ENCODE peak calls at places on chromosomes 12 and 14, in seven cellular contexts. One of them, this sample, is unnamed.

GRCh38 chr12:121800694-121801600 is 2.9 kb upstream of the SETD1B start:
- DNase-seq in transverse colon: peak; percentile 85
- DNase-seq in nephron progenitor cell: peak; percentile 59
- DNase-seq in upper lobe of left lung: peak; percentile 71
- DNase-seq in endothelial cell: no peak
- DNase-seq in NB4: peak; percentile 90
- DNase-seq in GM20000: peak; percentile 68
- DNase-seq in this sample: no peak

GRCh38 chr12:12081836-12082497 is 11.2 kb downstream of the BCL2L14 start:
- DNase-seq in NB4: peak; percentile 62
- DNase-seq in transverse colon: peak; percentile 78
- DNase-seq in GM20000: peak; percentile 65
- DNase-seq in upper lobe of left lung: no peak
- DNase-seq in nephron progenitor cell: no peak
- DNase-seq in endothelial cell: peak; percentile 12
- DNase-seq in this sample: peak; percentile 82

GRCh38 chr12:76072568-76072967 is 11.9 kb downstream of the NAP1L1 start:
- DNase-seq in GM20000: no peak
- DNase-seq in nephron progenitor cell: no peak
- DNase-seq in endothelial cell: no peak
- DNase-seq in NB4: no peak
- DNase-seq in transverse colon: no peak
- DNase-seq in upper lobe of left lung: no peak
- DNase-seq in this sample: no peak

GRCh38 chr14:74140374-74140850 is 55.7 kb downstream of the LIN52 start:
- DNase-seq in endothelial cell: no peak
- DNase-seq in NB4: peak; percentile 50
- DNase-seq in upper lobe of left lung: peak; percentile 92
- DNase-seq in nephron progenitor cell: peak; percentile 33
- DNase-seq in transverse colon: peak; percentile 72
- DNase-seq in GM20000: no peak
- DNase-seq in this sample: no peak

GRCh38 chr14:68661226-68662225 is 131.3 kb downstream of the ZFP36L1 start:
- DNase-seq in nephron progenitor cell: no peak
- DNase-seq in NB4: no peak
- DNase-seq in GM20000: no peak
- DNase-seq in endothelial cell: no peak
- DNase-seq in transverse colon: no peak
- DNase-seq in upper lobe of left lung: no peak
- DNase-seq in this sample: no peak

GRCh38 chr14:101018561-101019290 is 115.2 kb upstream of the RTL1 start:
- DNase-seq in nephron progenitor cell: no peak
- DNase-seq in endothelial cell: no peak
- DNase-seq in GM20000: no peak
- DNase-seq in upper lobe of left lung: peak; percentile 6
- DNase-seq in NB4: no peak
- DNase-seq in transverse colon: peak; percentile 4
- DNase-seq in this sample: no peak

GRCh38 chr14:61466249-61466904 is 145.0 kb downstream of the PRKCH start:
- DNase-seq in upper lobe of left lung: peak; percentile 46
- DNase-seq in endothelial cell: no peak
- DNase-seq in nephron progenitor cell: peak; percentile 41
- DNase-seq in GM20000: no peak
- DNase-seq in transverse colon: peak; percentile 51
- DNase-seq in NB4: no peak
- DNase-seq in this sample: no peak

GRCh38 chr14:90453401-90453951 is 56.6 kb downstream of the CALM1 start:
- DNase-seq in transverse colon: no peak
- DNase-seq in nephron progenitor cell: no peak
- DNase-seq in GM20000: no peak
- DNase-seq in NB4: no peak
- DNase-seq in endothelial cell: no peak
- DNase-seq in upper lobe of left lung: no peak
- DNase-seq in this sample: no peak

GRCh38 chr12:15796493-15797141 is 7.4 kb upstream of the EPS8 start:
- DNase-seq in NB4: no peak
- DNase-seq in upper lobe of left lung: no peak
- DNase-seq in nephron progenitor cell: no peak
- DNase-seq in transverse colon: no peak
- DNase-seq in GM20000: no peak
- DNase-seq in endothelial cell: no peak
- DNase-seq in this sample: no peak

GRCh38 chr14:96100171-96101064 is 61.3 kb downstream of the C14orf132 start:
- DNase-seq in transverse colon: peak; percentile 84
- DNase-seq in endothelial cell: peak; percentile 92
- DNase-seq in upper lobe of left lung: peak; percentile 69
- DNase-seq in GM20000: peak; percentile 72
- DNase-seq in nephron progenitor cell: peak; percentile 86
- DNase-seq in NB4: peak; percentile 78
- DNase-seq in this sample: peak; percentile 84

GRCh38 chr12:88522961-88523360 is 57.3 kb downstream of the KITLG start:
- DNase-seq in upper lobe of left lung: no peak
- DNase-seq in transverse colon: no peak
- DNase-seq in GM20000: no peak
- DNase-seq in nephron progenitor cell: no peak
- DNase-seq in NB4: no peak
- DNase-seq in endothelial cell: no peak
- DNase-seq in this sample: no peak

GRCh38 chr14:86915416-86915815 is 1077.6 kb downstream of the GALC start:
- DNase-seq in nephron progenitor cell: no peak
- DNase-seq in GM20000: no peak
- DNase-seq in upper lobe of left lung: no peak
- DNase-seq in endothelial cell: no peak
- DNase-seq in transverse colon: no peak
- DNase-seq in NB4: no peak
- DNase-seq in this sample: no peak

GRCh38 chr12:68792952-68793351 is 15.0 kb upstream of the MDM2 start:
- DNase-seq in NB4: peak; percentile 86
- DNase-seq in transverse colon: peak; percentile 18
- DNase-seq in upper lobe of left lung: no peak
- DNase-seq in GM20000: peak; percentile 75
- DNase-seq in endothelial cell: peak; percentile 34
- DNase-seq in nephron progenitor cell: no peak
- DNase-seq in this sample: peak; percentile 77

GRCh38 chr14:37584211-37585100 is 10.6 kb downstream of the FOXA1 start:
- DNase-seq in endothelial cell: no peak
- DNase-seq in transverse colon: peak; percentile 61
- DNase-seq in upper lobe of left lung: no peak
- DNase-seq in nephron progenitor cell: peak; percentile 29
- DNase-seq in GM20000: peak; percentile 29
- DNase-seq in NB4: no peak
- DNase-seq in this sample: peak; percentile 11

GRCh38 chr14:51335521-51335920 is 95.5 kb downstream of the TMX1 start:
- DNase-seq in endothelial cell: no peak
- DNase-seq in transverse colon: peak; percentile 13
- DNase-seq in nephron progenitor cell: no peak
- DNase-seq in upper lobe of left lung: no peak
- DNase-seq in GM20000: no peak
- DNase-seq in NB4: no peak
- DNase-seq in this sample: no peak

GRCh38 chr12:71661977-71662522 is 1.6 kb downstream of the ZFC3H1 start:
- DNase-seq in transverse colon: no peak
- DNase-seq in NB4: no peak
- DNase-seq in nephron progenitor cell: no peak
- DNase-seq in endothelial cell: no peak
- DNase-seq in GM20000: no peak
- DNase-seq in upper lobe of left lung: no peak
- DNase-seq in this sample: no peak

GRCh38 chr12:49903700-49904423 is at the start of gene FAIM2:
- DNase-seq in upper lobe of left lung: no peak
- DNase-seq in endothelial cell: no peak
- DNase-seq in transverse colon: peak; percentile 24
- DNase-seq in GM20000: no peak
- DNase-seq in NB4: no peak
- DNase-seq in nephron progenitor cell: peak; percentile 67
- DNase-seq in this sample: peak; percentile 55

GRCh38 chr12:115660211-115660805 is 617.2 kb downstream of the MED13L start:
- DNase-seq in NB4: no peak
- DNase-seq in upper lobe of left lung: no peak
- DNase-seq in nephron progenitor cell: no peak
- DNase-seq in transverse colon: peak; percentile 71
- DNase-seq in endothelial cell: no peak
- DNase-seq in GM20000: no peak
- DNase-seq in this sample: no peak

GRCh38 chr12:58955849-58956248 is 35.5 kb upstream of the LRIG3 start:
- DNase-seq in upper lobe of left lung: no peak
- DNase-seq in endothelial cell: no peak
- DNase-seq in GM20000: no peak
- DNase-seq in NB4: no peak
- DNase-seq in nephron progenitor cell: no peak
- DNase-seq in transverse colon: no peak
- DNase-seq in this sample: no peak

GRCh38 chr14:67940894-67941455 is 121.4 kb downstream of the RAD51B start:
- DNase-seq in nephron progenitor cell: no peak
- DNase-seq in NB4: no peak
- DNase-seq in endothelial cell: no peak
- DNase-seq in transverse colon: no peak
- DNase-seq in upper lobe of left lung: no peak
- DNase-seq in GM20000: no peak
- DNase-seq in this sample: no peak

GRCh38 chr12:6553051-6553868 is 2.6 kb downstream of the IFFO1 start:
- DNase-seq in GM20000: no peak
- DNase-seq in NB4: peak; percentile 24
- DNase-seq in transverse colon: no peak
- DNase-seq in nephron progenitor cell: no peak
- DNase-seq in upper lobe of left lung: no peak
- DNase-seq in endothelial cell: no peak
- DNase-seq in this sample: no peak

GRCh38 chr12:90987101-90987500 is 17.7 kb downstream of the EPYC start:
- DNase-seq in GM20000: no peak
- DNase-seq in endothelial cell: no peak
- DNase-seq in upper lobe of left lung: no peak
- DNase-seq in transverse colon: no peak
- DNase-seq in nephron progenitor cell: no peak
- DNase-seq in NB4: no peak
- DNase-seq in this sample: no peak

GRCh38 chr12:90984114-90984513 is 20.7 kb downstream of the EPYC start:
- DNase-seq in endothelial cell: no peak
- DNase-seq in GM20000: no peak
- DNase-seq in upper lobe of left lung: no peak
- DNase-seq in NB4: no peak
- DNase-seq in nephron progenitor cell: no peak
- DNase-seq in transverse colon: no peak
- DNase-seq in this sample: no peak

GRCh38 chr12:90989617-90990232 is 15.0 kb downstream of the EPYC start:
- DNase-seq in transverse colon: no peak
- DNase-seq in NB4: no peak
- DNase-seq in endothelial cell: no peak
- DNase-seq in upper lobe of left lung: no peak
- DNase-seq in GM20000: no peak
- DNase-seq in nephron progenitor cell: no peak
- DNase-seq in this sample: no peak

GRCh38 chr12:90991952-90992465 is 12.8 kb downstream of the EPYC start:
- DNase-seq in nephron progenitor cell: no peak
- DNase-seq in GM20000: no peak
- DNase-seq in upper lobe of left lung: no peak
- DNase-seq in endothelial cell: no peak
- DNase-seq in NB4: no peak
- DNase-seq in transverse colon: no peak
- DNase-seq in this sample: no peak

DNA sequence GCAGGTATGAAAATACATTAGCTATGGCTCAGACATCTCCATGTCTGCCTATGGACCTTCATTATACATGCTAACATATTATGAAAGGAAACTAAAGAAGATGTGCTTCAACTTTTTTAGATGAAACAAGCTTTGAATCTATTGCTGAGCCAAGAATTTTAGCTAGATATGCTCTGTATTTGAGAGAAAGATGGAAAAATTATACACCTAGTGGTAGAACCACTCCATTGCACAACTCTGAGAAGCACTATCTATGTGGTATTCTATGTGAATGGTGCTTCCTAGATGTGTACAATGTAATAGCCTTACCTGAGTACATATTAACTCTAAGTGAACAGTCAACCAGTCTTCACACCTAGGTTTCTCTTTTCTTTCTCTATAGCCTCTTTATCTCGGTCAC is 17.3 kb downstream of the EPYC start:
- DNase-seq in nephron progenitor cell: no peak
- DNase-seq in GM20000: no peak
- DNase-seq in transverse colon: no peak
- DNase-seq in NB4: no peak
- DNase-seq in endothelial cell: no peak
- DNase-seq in upper lobe of left lung: no peak
- DNase-seq in this sample: no peak
- TF ChIP-seq CTCF in nephron progenitor cell: no peak
- TF ChIP-seq CTCF in GM20000: no peak
- TF ChIP-seq CTCF in transverse colon: no peak
- TF ChIP-seq CTCF in NB4: peak; percentile 19
- TF ChIP-seq CTCF in endothelial cell: peak; percentile 48
- TF ChIP-seq CTCF in upper lobe of left lung: no peak
- TF ChIP-seq CTCF in this sample: no peak

GRCh38 chr12:24780969-24781368 is 167.9 kb downstream of the BCAT1 start:
- DNase-seq in transverse colon: no peak
- DNase-seq in nephron progenitor cell: no peak
- DNase-seq in endothelial cell: no peak
- DNase-seq in GM20000: peak; percentile 8
- DNase-seq in upper lobe of left lung: no peak
- DNase-seq in NB4: peak; percentile 44
- DNase-seq in this sample: no peak

GRCh38 chr12:24773996-24774395 is 174.9 kb downstream of the BCAT1 start:
- DNase-seq in endothelial cell: no peak
- DNase-seq in nephron progenitor cell: no peak
- DNase-seq in NB4: no peak
- DNase-seq in transverse colon: no peak
- DNase-seq in GM20000: no peak
- DNase-seq in upper lobe of left lung: no peak
- DNase-seq in this sample: no peak

GRCh38 chr12:24777359-24777758 is 171.5 kb downstream of the BCAT1 start:
- DNase-seq in nephron progenitor cell: no peak
- DNase-seq in NB4: no peak
- DNase-seq in upper lobe of left lung: no peak
- DNase-seq in GM20000: no peak
- DNase-seq in transverse colon: no peak
- DNase-seq in endothelial cell: no peak
- DNase-seq in this sample: no peak

GRCh38 chr12:24776856-24777255 is 172.0 kb downstream of the BCAT1 start:
- DNase-seq in nephron progenitor cell: no peak
- DNase-seq in transverse colon: no peak
- DNase-seq in GM20000: no peak
- DNase-seq in NB4: no peak
- DNase-seq in upper lobe of left lung: no peak
- DNase-seq in endothelial cell: no peak
- DNase-seq in this sample: no peak

GRCh38 chr12:24778486-24779304 is 170.2 kb downstream of the BCAT1 start:
- DNase-seq in endothelial cell: peak; percentile 6
- DNase-seq in transverse colon: no peak
- DNase-seq in upper lobe of left lung: no peak
- DNase-seq in nephron progenitor cell: no peak
- DNase-seq in GM20000: peak; percentile 40
- DNase-seq in NB4: peak; percentile 69
- DNase-seq in this sample: peak; percentile 30
- TF ChIP-seq CTCF in endothelial cell: peak; percentile 44
- TF ChIP-seq CTCF in transverse colon: no peak
- TF ChIP-seq CTCF in upper lobe of left lung: peak; percentile 18
- TF ChIP-seq CTCF in nephron progenitor cell: peak; percentile 60
- TF ChIP-seq CTCF in GM20000: no peak
- TF ChIP-seq CTCF in NB4: peak; percentile 26
- TF ChIP-seq CTCF in this sample: peak; percentile 37

GRCh38 chr14:56686416-56686815 is 106.8 kb downstream of the TMEM260 start:
- DNase-seq in transverse colon: peak; percentile 8
- DNase-seq in endothelial cell: peak; percentile 7
- DNase-seq in nephron progenitor cell: peak; percentile 7
- DNase-seq in GM20000: no peak
- DNase-seq in NB4: no peak
- DNase-seq in upper lobe of left lung: no peak
- DNase-seq in this sample: no peak
- TF ChIP-seq CTCF in transverse colon: peak; percentile 14
- TF ChIP-seq CTCF in endothelial cell: no peak
- TF ChIP-seq CTCF in nephron progenitor cell: no peak
- TF ChIP-seq CTCF in GM20000: no peak
- TF ChIP-seq CTCF in NB4: no peak
- TF ChIP-seq CTCF in upper lobe of left lung: no peak
- TF ChIP-seq CTCF in this sample: no peak

GRCh38 chr14:29016050-29016900 is 249.7 kb downstream of the FOXG1 start:
- DNase-seq in GM20000: peak; percentile 4
- DNase-seq in nephron progenitor cell: peak; percentile 73
- DNase-seq in endothelial cell: peak; percentile 68
- DNase-seq in transverse colon: no peak
- DNase-seq in NB4: peak; percentile 42
- DNase-seq in upper lobe of left lung: no peak
- DNase-seq in this sample: no peak
- TF ChIP-seq CTCF in GM20000: no peak
- TF ChIP-seq CTCF in nephron progenitor cell: peak; percentile 65
- TF ChIP-seq CTCF in endothelial cell: peak; percentile 78
- TF ChIP-seq CTCF in transverse colon: no peak
- TF ChIP-seq CTCF in NB4: peak; percentile 79
- TF ChIP-seq CTCF in upper lobe of left lung: peak; percentile 30
- TF ChIP-seq CTCF in this sample: peak; percentile 20